ENCODE peak calls at places on chromosome 16, in five cellular contexts. A is GM12865, F is neural progenitor cell, S is choroid plexus epithelial cell, W is AG04449. L is an unnamed sample.

GRCh38 chr16:57722651-57723050 is 12.9 kb upstream of the KATNB1 start:
- DNase-seq in A (no peak), F (no peak), S (no peak), W (no peak), L (no peak)

GRCh38 chr16:8088820-8089338 is 501.4 kb downstream of the TMEM114 start:
- DNase-seq in A (no peak), F (no peak), S (no peak), W (no peak), L (no peak)

GRCh38 chr16:82082543-82083244 is 47.6 kb downstream of the HSD17B2 start:
- DNase-seq in A (peak; percentile 55), F (no peak), S (peak; percentile 58), W (no peak), L (peak; percentile 91)

GRCh38 chr16:58114827-58115825 is 14.1 kb downstream of the CFAP20 start:
- DNase-seq in A (no peak), F (no peak), S (peak; percentile 85), W (no peak), L (no peak)

GRCh38 chr16:27564226-27564625 is 14.3 kb downstream of the KATNIP start:
- DNase-seq in A (no peak), F (no peak), S (no peak), W (no peak), L (no peak)

GRCh38 chr16:50496990-50497389 is 51.2 kb upstream of the NKD1 start:
- DNase-seq in A (no peak), F (no peak), S (peak; percentile 3), W (no peak), L (peak; percentile 42)

GRCh38 chr16:23348579-23349469 is 46.7 kb downstream of the SCNN1B start:
- DNase-seq in A (no peak), F (peak; percentile 32), S (no peak), W (no peak), L (no peak)

GRCh38 chr16:81861503-81861902 is 82.4 kb downstream of the PLCG2 start:
- DNase-seq in A (no peak), F (no peak), S (no peak), W (no peak), L (peak; percentile 8)

GRCh38 chr16:65624696-65625095 is 502.8 kb upstream of the CDH11 start:
- DNase-seq in A (no peak), F (no peak), S (peak; percentile 11), W (no peak), L (no peak)

GRCh38 chr16:66419527-66419926 is 7.6 kb upstream of the BEAN1 start:
- DNase-seq in A (no peak), F (peak; percentile 20), S (no peak), W (no peak), L (no peak)

GRCh38 chr16:89958068-89958467 is 9.5 kb downstream of the DEF8 start:
- DNase-seq in A (peak; percentile 38), F (peak; percentile 58), S (peak; percentile 37), W (no peak), L (peak; percentile 6)

GRCh38 chr16:4654946-4655590 is 30.4 kb downstream of the MGRN1 start:
- DNase-seq in A (no peak), F (no peak), S (no peak), W (no peak), L (no peak)

GRCh38 chr16:49431040-49431439 is 57.4 kb downstream of the C16orf78 start:
- DNase-seq in A (no peak), F (no peak), S (no peak), W (no peak), L (no peak)

GRCh38 chr16:11625769-11626168 is 39.0 kb upstream of the LITAF start:
- DNase-seq in A (no peak), F (no peak), S (no peak), W (no peak), L (no peak)

GRCh38 chr16:11871193-11871592 is 19.9 kb upstream of the RSL1D1 start:
- DNase-seq in A (no peak), F (peak; percentile 46), S (peak; percentile 59), W (no peak), L (no peak)

GRCh38 chr16:71303938-71304337 is 14.7 kb upstream of the CMTR2 start:
- DNase-seq in A (no peak), F (no peak), S (no peak), W (no peak), L (peak; percentile 31)

GRCh38 chr16:87178977-87179376 is 138.2 kb downstream of the C16orf95 start:
- DNase-seq in A (no peak), F (no peak), S (peak; percentile 74), W (no peak), L (peak; percentile 13)

GRCh38 chr16:79049040-79049439 is 551.5 kb downstream of the MAF start:
- DNase-seq in A (no peak), F (no peak), S (no peak), W (no peak), L (no peak)

GRCh38 chr16:89281829-89282228 is 64.3 kb downstream of the ZNF778 start:
- DNase-seq in A (no peak), F (no peak), S (no peak), W (no peak), L (no peak)

GRCh38 chr16:27322858-27323780 is 9.3 kb downstream of the IL4R start:
- DNase-seq in A (no peak), F (no peak), S (no peak), W (no peak), L (peak; percentile 94)

GRCh38 chr16:63302841-63303240 is 1266.6 kb upstream of the CDH8 start:
- DNase-seq in A (no peak), F (no peak), S (no peak), W (no peak), L (no peak)

GRCh38 chr16:3431779-3432219 is 11.5 kb downstream of the ZNF597 start:
- DNase-seq in A (no peak), F (no peak), S (peak; percentile 28), W (no peak), L (no peak)

GRCh38 chr16:15996432-15997109 is 47.2 kb downstream of the ABCC1 start:
- DNase-seq in A (no peak), F (no peak), S (peak; percentile 91), W (no peak), L (peak; percentile 54)

GRCh38 chr16:2190659-2191445 is 5.6 kb downstream of the CASKIN1 start:
- DNase-seq in A (no peak), F (no peak), S (no peak), W (no peak), L (no peak)

GRCh38 chr16:77674888-77675287 is 47.4 kb upstream of the NUDT7 start:
- DNase-seq in A (no peak), F (no peak), S (peak; percentile 84), W (peak; percentile 37), L (peak; percentile 9)

GRCh38 chr16:88783391-88784073 is 1.5 kb downstream of the PIEZO1 start:
- DNase-seq in A (peak; percentile 50), F (no peak), S (peak; percentile 35), W (no peak), L (peak; percentile 35)

GRCh38 chr16:72604375-72604774 is 432.4 kb upstream of the PMFBP1 start:
- DNase-seq in A (peak; percentile 63), F (no peak), S (no peak), W (no peak), L (no peak)

GRCh38 chr16:72612718-72613117 is 435.2 kb downstream of the ZFHX3 start:
- DNase-seq in A (no peak), F (no peak), S (no peak), W (no peak), L (no peak)

GRCh38 chr16:72612271-72612670 is 435.7 kb downstream of the ZFHX3 start:
- DNase-seq in A (no peak), F (no peak), S (peak; percentile 18), W (no peak), L (no peak)

GRCh38 chr16:72609933-72610332 is 438.0 kb upstream of the PMFBP1 start:
- DNase-seq in A (no peak), F (no peak), S (no peak), W (no peak), L (no peak)
- H3K4me3 ChIP-seq in A (no peak overlapping the region), F (no peak overlapping the region), S (no peak overlapping the region), W (no peak overlapping the region), L (no peak overlapping the region)

GRCh38 chr16:85917012-85917411 is 18.1 kb downstream of the IRF8 start:
- DNase-seq in A (no peak), F (no peak), S (no peak), W (no peak), L (no peak)
- TF ChIP-seq CTCF in A (peak; percentile 50), F (peak; percentile 45), S (peak; percentile 23), W (peak; percentile 1), L (peak; percentile 24)

GRCh38 chr16:75351183-75351582 is 82.1 kb downstream of the CFDP1 start:
- DNase-seq in A (no peak), F (no peak), S (peak; percentile 84), W (peak; percentile 37), L (peak; percentile 78)
- H3K4me3 ChIP-seq in A (no peak overlapping the region), F (no peak overlapping the region), S (no peak overlapping the region), W (no peak overlapping the region), L (no peak overlapping the region)

DNA sequence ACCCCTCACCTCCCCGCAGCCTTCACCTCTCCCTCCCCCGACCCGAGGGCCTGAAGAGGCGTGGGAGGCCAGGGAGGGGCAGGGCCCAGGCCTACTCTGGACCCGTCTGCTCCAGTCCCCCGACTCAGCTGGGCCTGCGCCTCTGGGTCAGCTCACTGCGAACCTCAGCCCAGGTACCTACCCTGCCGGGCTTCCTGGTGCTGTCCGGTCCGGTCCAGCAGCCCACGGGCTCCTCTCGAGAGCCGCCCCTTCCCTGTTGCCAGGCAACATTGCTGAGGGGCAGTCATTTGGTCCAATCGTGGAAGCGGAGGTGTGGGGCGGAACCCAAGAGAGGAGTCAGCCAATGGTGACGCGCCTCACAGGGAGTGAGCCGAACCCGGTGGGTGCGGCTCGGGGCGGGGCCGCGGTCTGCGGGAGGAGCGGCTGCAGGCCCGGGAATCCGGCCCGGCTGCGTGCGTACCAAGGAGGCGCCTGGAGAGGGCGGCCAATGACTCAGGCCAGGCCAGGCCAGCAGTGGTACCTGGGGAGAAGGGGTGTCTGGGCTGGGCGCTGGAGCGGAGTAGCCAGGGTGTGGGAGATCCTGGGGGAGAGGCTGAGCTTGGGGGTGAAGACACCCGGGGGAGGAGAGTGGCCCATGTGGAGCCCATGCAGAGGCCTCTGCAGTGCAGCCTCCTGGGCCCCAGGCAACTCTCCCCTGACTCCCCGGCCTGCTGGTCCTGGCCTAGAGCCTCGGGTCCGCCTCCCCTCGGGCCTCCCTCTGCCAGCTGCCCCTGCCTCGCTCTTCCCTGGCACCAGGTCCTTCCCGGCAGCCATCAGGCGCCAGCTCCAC is at the start of gene MEAK7:
- DNase-seq in A (peak; percentile 99), F (peak; percentile 99), S (peak; percentile 99), W (peak; percentile 77), L (peak; percentile 90)
- TF ChIP-seq CTCF in A (no peak), F (peak; percentile 12), S (no peak), W (peak; percentile 39), L (no peak)

DNA sequence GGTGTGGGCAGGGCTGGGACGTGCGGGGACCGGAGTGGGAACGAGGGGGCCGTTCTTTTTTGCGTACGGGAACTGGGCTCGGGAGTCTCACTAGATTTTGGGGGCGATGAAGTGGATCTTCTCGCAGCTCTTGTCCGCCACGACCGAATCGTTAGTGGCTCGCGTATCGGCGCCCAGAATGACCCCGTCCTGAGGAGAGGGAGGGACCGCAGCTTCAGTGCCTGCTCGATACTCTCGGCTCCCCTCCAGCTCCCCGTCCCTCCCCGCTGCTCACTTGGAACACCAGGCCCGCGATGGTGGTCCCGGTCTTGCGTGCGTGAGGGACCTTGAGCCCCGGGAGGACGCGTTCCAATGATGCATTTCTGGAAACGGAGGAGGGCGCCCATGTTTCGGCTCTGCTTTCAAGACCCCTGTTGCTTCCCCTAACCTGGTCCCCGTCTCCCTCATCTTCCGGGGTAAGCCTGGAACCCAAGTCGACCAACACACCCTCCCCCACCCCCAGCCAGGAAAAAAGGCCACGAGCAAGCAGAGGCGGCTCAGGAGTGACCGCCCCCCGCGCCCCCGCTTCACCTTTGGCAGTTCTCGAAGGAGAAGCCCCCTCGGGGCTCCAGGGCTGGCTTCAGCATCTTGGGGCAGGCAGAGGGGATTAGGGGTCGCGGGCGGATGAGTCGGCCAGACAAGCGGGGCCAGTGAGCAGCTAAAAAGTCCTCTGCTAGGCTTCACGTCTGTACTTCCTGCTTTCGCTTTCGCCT is at the start of gene PSMB10:
- DNase-seq in A (peak; percentile 64), F (peak; percentile 64), S (peak; percentile 83), W (no peak), L (peak; percentile 29)
- H3K4me3 ChIP-seq in A (peak within 1 kb of the TSS; percentile 88), F (peak within 1 kb of the TSS; percentile 78), S (peak within 1 kb of the TSS; percentile 100), W (peak within 1 kb of the TSS; percentile 100), L (peak within 1 kb of the TSS; percentile 97)